ENCODE peak calls at places on chromosome 11, in seven cellular contexts. V is CD4-positive, CD25-positive, alpha-beta regulatory T cell; M is mesendoderm; P is fibroblast of lung; Y is K562; U is right lobe of liver; X is tibial nerve. B is an unnamed sample.

GRCh38 chr11:73288873-73289707 is 17.0 kb downstream of the P2RY6 start:
- DNase-seq in V (peak; percentile 43), M (peak; percentile 76), P (peak; percentile 85), Y (peak; percentile 92), U (peak; percentile 72), X (no peak), B (peak; percentile 82)

GRCh38 chr11:82505384-82505783 is 228.3 kb downstream of the FAM181B start:
- DNase-seq in V (no peak), M (peak; percentile 83), P (no peak), Y (no peak), U (no peak), X (no peak), B (no peak)

GRCh38 chr11:94740083-94740974 is 27.8 kb upstream of the AMOTL1 start:
- DNase-seq in V (no peak), M (peak; percentile 65), P (no peak), Y (peak; percentile 21), U (peak; percentile 48), X (no peak), B (peak; percentile 40)

GRCh38 chr11:43518407-43519165 is 159.9 kb downstream of the TTC17 start:
- DNase-seq in V (no peak), M (no peak), P (peak; percentile 30), Y (no peak), U (no peak), X (no peak), B (peak; percentile 15)

GRCh38 chr11:78802058-78802633 is 227.5 kb upstream of the NARS2 start:
- DNase-seq in V (no peak), M (peak; percentile 66), P (peak; percentile 63), Y (no peak), U (no peak), X (no peak), B (peak; percentile 76)

GRCh38 chr11:65204143-65204542 is 22.4 kb downstream of the CAPN1 start:
- DNase-seq in V (no peak), M (no peak), P (no peak), Y (no peak), U (peak; percentile 41), X (no peak), B (no peak)

GRCh38 chr11:117822031-117822521 is 2.5 kb downstream of the FXYD2 start:
- DNase-seq in V (peak; percentile 44), M (peak; percentile 49), P (no peak), Y (peak; percentile 56), U (peak; percentile 53), X (no peak), B (peak; percentile 45)

GRCh38 chr11:74279256-74279655 is 32.2 kb downstream of the P4HA3 start:
- DNase-seq in V (no peak), M (no peak), P (no peak), Y (no peak), U (no peak), X (no peak), B (no peak)

GRCh38 chr11:68832476-68833176 is 9.1 kb downstream of the CPT1A start:
- DNase-seq in V (no peak), M (no peak), P (no peak), Y (no peak), U (no peak), X (no peak), B (no peak)

GRCh38 chr11:7165911-7166310 is 77.1 kb downstream of the RBMXL2 start:
- DNase-seq in V (no peak), M (no peak), P (no peak), Y (no peak), U (no peak), X (no peak), B (peak; percentile 8)

GRCh38 chr11:114624455-114625207 is 29.0 kb upstream of the NXPE4 start:
- DNase-seq in V (no peak), M (no peak), P (no peak), Y (no peak), U (no peak), X (no peak), B (no peak)

GRCh38 chr11:1335811-1336761 is 26.7 kb upstream of the TOLLIP start:
- DNase-seq in V (peak; percentile 73), M (peak; percentile 81), P (peak; percentile 59), Y (peak; percentile 82), U (peak; percentile 71), X (peak; percentile 72), B (peak; percentile 94)

GRCh38 chr11:3347127-3347526 is 31.8 kb downstream of the ZNF195 start:
- DNase-seq in V (no peak), M (no peak), P (no peak), Y (no peak), U (no peak), X (no peak), B (no peak)

GRCh38 chr11:6755303-6755952 is 16.3 kb downstream of the OR2AG2 start:
- DNase-seq in V (peak; percentile 31), M (peak; percentile 45), P (no peak), Y (peak; percentile 58), U (peak; percentile 49), X (no peak), B (peak; percentile 57)

GRCh38 chr11:65779919-65780769 is 632 bp downstream of the AP5B1 start:
- DNase-seq in V (peak; percentile 85), M (peak; percentile 92), P (peak; percentile 72), Y (peak; percentile 84), U (peak; percentile 83), X (peak; percentile 44), B (peak; percentile 83)

GRCh38 chr11:90204832-90205646 is 17.8 kb downstream of the CHORDC1 start:
- DNase-seq in V (peak; percentile 65), M (peak; percentile 63), P (peak; percentile 52), Y (peak; percentile 35), U (no peak), X (no peak), B (peak; percentile 76)

GRCh38 chr11:134034496-134035381 is 34.1 kb upstream of the JAM3 start:
- DNase-seq in V (peak; percentile 24), M (no peak), P (peak; percentile 22), Y (no peak), U (no peak), X (no peak), B (no peak)

GRCh38 chr11:69950621-69951020 is 127.5 kb upstream of the ANO1 start:
- DNase-seq in V (no peak), M (no peak), P (no peak), Y (peak; percentile 60), U (no peak), X (no peak), B (no peak)

GRCh38 chr11:69954756-69955155 is 123.4 kb upstream of the ANO1 start:
- DNase-seq in V (no peak), M (no peak), P (no peak), Y (no peak), U (no peak), X (no peak), B (no peak)

GRCh38 chr11:69950120-69950519 is 128.0 kb upstream of the ANO1 start:
- DNase-seq in V (peak; percentile 6), M (peak; percentile 87), P (no peak), Y (peak; percentile 87), U (peak; percentile 74), X (no peak), B (no peak)

GRCh38 chr11:69951821-69952590 is 126.1 kb upstream of the ANO1 start:
- DNase-seq in V (no peak), M (no peak), P (no peak), Y (no peak), U (no peak), X (no peak), B (no peak)

DNA sequence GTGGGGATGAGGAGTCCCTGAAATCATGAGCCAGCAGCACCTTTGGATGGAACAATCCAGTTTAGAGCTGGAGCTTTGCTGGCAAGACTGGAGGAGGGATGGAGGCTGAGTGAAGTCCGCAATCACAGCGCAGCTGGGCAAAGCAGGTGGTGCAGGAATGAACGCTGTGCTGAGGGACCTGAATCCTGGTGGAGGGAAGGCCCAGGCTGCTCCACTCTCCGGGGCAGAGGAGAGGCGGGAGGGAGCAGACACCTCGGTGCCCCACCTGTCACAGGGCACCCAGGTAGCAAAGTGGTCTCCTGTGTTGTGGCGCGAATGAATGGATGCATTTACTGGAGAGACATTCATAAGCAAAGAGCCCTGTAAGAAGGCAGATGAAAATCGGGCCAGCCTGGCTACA is 124.8 kb upstream of the ANO1 start:
- DNase-seq in V (no peak), M (no peak), P (no peak), Y (no peak), U (no peak), X (no peak), B (no peak)
- H3K27me3 ChIP-seq in V (no peaks in the 10 kb centered on the region), M (no peaks in the 10 kb centered on the region), P (no peaks in the 10 kb centered on the region), Y (no peaks in the 10 kb centered on the region), U (no peaks in the 10 kb centered on the region), X (peaks cover 4% of the 10 kb centered on the region), B (no peaks in the 10 kb centered on the region)

GRCh38 chr11:62611705-62612365 is 740 bp downstream of the EML3 start:
- DNase-seq in V (peak; percentile 65), M (peak; percentile 59), P (peak; percentile 74), Y (peak; percentile 60), U (no peak), X (no peak), B (no peak)

GRCh38 chr11:62608776-62609175 is 3.8 kb downstream of the EML3 start:
- DNase-seq in V (no peak), M (no peak), P (no peak), Y (no peak), U (no peak), X (no peak), B (no peak)

GRCh38 chr11:62610403-62610802 is 2.2 kb downstream of the EML3 start:
- DNase-seq in V (no peak), M (no peak), P (no peak), Y (no peak), U (no peak), X (no peak), B (no peak)

GRCh38 chr11:62612366-62613274 is at the start of the genes EML3 and ROM1:
- DNase-seq in V (peak; percentile 94), M (peak; percentile 97), P (peak; percentile 74), Y (peak; percentile 95), U (peak; percentile 89), X (peak; percentile 79), B (peak; percentile 97)

GRCh38 chr11:62610814-62611704 is 1.5 kb downstream of the EML3 start:
- DNase-seq in V (peak; percentile 8), M (no peak), P (no peak), Y (no peak), U (no peak), X (no peak), B (no peak)
- H3K4me3 ChIP-seq in V (peak overlapping the region; percentile 87), M (peak overlapping the region; percentile 82), P (peak overlapping the region; percentile 81), Y (peak overlapping the region; percentile 75), U (peak overlapping the region; percentile 80), X (peak overlapping the region; percentile 73), B (peak overlapping the region; percentile 55)

GRCh38 chr11:120566176-120566575 is 54.6 kb downstream of the GRIK4 start:
- DNase-seq in V (no peak), M (peak; percentile 95), P (peak; percentile 75), Y (no peak), U (no peak), X (no peak), B (peak; percentile 17)
- H3K27me3 ChIP-seq in V (peaks cover 7% of the 10 kb centered on the region), M (no peaks in the 10 kb centered on the region), P (no peaks in the 10 kb centered on the region), Y (peaks cover 29% of the 10 kb centered on the region), U (no peaks in the 10 kb centered on the region), X (peaks cover 9% of the 10 kb centered on the region), B (peaks cover 75% of the 10 kb centered on the region)

GRCh38 chr11:96340555-96340885 is 2.5 kb downstream of the MAML2 start:
- DNase-seq in V (no peak), M (no peak), P (peak; percentile 60), Y (no peak), U (no peak), X (no peak), B (peak; percentile 48)
- H3K4me3 ChIP-seq in V (peak overlapping the region; percentile 98), M (no peak overlapping the region), P (peak overlapping the region; percentile 86), Y (peak overlapping the region; percentile 70), U (no peak overlapping the region), X (no peak overlapping the region), B (no peak overlapping the region)

B was measured in cardiac muscle cell.